ENCODE peak calls at places on chromosomes 1 and 21, in four cellular contexts. X, R, K and T are unnamed samples.

GRCh38 chr1:223776075-223776814 is 63.9 kb downstream of the CAPN2 start:
- DNase-seq in X (no peak), R (no peak), K (peak), T (no peak)

GRCh38 chr1:97898948-97899347 is 21.9 kb downstream of the DPYD start:
- DNase-seq in X (no peak), R (no peak), K (no peak), T (no peak)

GRCh38 chr1:33410091-33410701 is 20.7 kb downstream of the PHC2 start:
- DNase-seq in X (no peak), R (no peak), K (no peak), T (no peak)

GRCh38 chr1:111948209-111949131 is 41.0 kb downstream of the KCND3 start:
- DNase-seq in X (no peak), R (no peak), K (no peak), T (no peak)

GRCh38 chr1:17696417-17697301 is 58.5 kb upstream of the ACTL8 start:
- DNase-seq in X (no peak), R (no peak), K (peak), T (peak)

GRCh38 chr1:172906778-172907592 is 143.8 kb downstream of the TNFSF18 start:
- DNase-seq in X (no peak), R (no peak), K (peak), T (no peak)

GRCh38 chr1:63870152-63870551 is 96.3 kb downstream of the ROR1 start:
- DNase-seq in X (no peak), R (no peak), K (peak), T (no peak)

GRCh38 chr21:41939391-41939790 is 14.4 kb downstream of the C2CD2 start:
- DNase-seq in X (no peak), R (no peak), K (no peak), T (no peak)

GRCh38 chr1:218384576-218384975 is 39.4 kb downstream of the TGFB2 start:
- DNase-seq in X (no peak), R (no peak), K (no peak), T (no peak)

GRCh38 chr1:39995973-39996393 is 41.0 kb downstream of the MFSD2A start:
- DNase-seq in X (peak), R (no peak), K (no peak), T (no peak)

GRCh38 chr1:233245191-233245765 is 50.2 kb downstream of the PCNX2 start:
- DNase-seq in X (no peak), R (no peak), K (no peak), T (no peak)

GRCh38 chr1:11712285-11712684 is 20.8 kb downstream of the DRAXIN start:
- DNase-seq in X (no peak), R (no peak), K (no peak), T (no peak)

GRCh38 chr1:23019851-23020625 is 770 bp downstream of the KDM1A start:
- DNase-seq in X (no peak), R (peak), K (peak), T (no peak)

GRCh38 chr1:29719253-29719652 is 482.9 kb downstream of the PTPRU start:
- DNase-seq in X (no peak), R (no peak), K (no peak), T (no peak)

GRCh38 chr21:44083631-44084291 is 23.4 kb upstream of the PWP2 start:
- DNase-seq in X (no peak), R (no peak), K (no peak), T (no peak)

GRCh38 chr21:18387994-18388393 is 15.6 kb downstream of the TMPRSS15 start:
- DNase-seq in X (no peak), R (no peak), K (no peak), T (no peak)

GRCh38 chr1:96472471-96472870 is 249.1 kb upstream of the PTBP2 start:
- DNase-seq in X (no peak), R (no peak), K (no peak), T (no peak)

GRCh38 chr1:96474985-96475743 is 246.4 kb upstream of the PTBP2 start:
- DNase-seq in X (no peak), R (no peak), K (no peak), T (peak)

GRCh38 chr1:96478228-96478627 is 243.4 kb upstream of the PTBP2 start:
- DNase-seq in X (no peak), R (no peak), K (no peak), T (no peak)

GRCh38 chr1:96475882-96476281 is 245.7 kb upstream of the PTBP2 start:
- DNase-seq in X (no peak), R (no peak), K (no peak), T (no peak)

GRCh38 chr1:96473791-96474452 is 247.7 kb upstream of the PTBP2 start:
- DNase-seq in X (no peak), R (no peak), K (no peak), T (no peak)
- TF ChIP-seq ATF2 in X (no peak), R (no peak), K (no peak), T (no peak)

DNA sequence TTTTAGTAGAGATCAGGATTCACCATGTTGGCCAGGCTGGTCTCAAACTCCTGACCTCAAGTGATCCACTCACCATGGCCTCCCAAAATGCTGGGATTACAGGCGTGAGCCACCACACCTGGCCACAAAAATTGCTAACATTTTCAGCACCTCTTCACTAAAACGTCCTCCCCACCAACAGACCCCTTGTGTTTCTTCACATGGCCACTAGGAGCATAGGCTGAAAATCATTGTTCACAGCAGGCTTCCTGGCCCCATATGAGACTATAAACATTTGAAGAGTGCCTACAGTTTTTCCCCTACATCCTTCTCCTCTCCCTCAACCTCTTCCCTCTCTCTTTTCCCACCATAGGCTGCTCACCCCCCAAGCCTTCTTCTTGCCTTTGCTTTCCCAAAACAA is 28.0 kb upstream of the SFPQ start:
- DNase-seq in X (no peak), R (peak), K (peak), T (no peak)
- TF ChIP-seq GABPA in X (no peak), R (no peak), K (no peak), T (no peak)

DNA sequence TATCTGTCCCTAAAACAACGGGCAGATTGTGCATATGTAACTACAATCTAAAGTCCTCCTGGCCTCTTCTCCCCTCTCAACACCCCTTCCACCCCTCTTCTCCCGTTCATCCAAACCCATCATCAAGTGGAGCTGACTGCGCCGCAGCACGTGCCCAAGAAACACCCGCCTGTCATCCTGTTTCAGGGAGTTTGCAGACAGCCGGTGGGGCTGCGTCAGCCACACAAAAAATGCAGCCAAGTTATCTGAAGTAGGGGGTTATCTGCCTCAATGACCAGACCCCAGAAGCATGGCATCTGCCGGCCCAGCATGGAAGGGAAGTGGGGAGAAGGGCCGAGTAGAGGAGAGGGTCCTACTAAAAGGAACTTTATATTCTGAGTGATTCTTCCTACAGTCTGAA is 49.0 kb downstream of the GPR161 start:
- DNase-seq in X (no peak), R (no peak), K (no peak), T (no peak)
- TF ChIP-seq POLR2AphosphoS5 in X (no peak), R (no peak), K (no peak), T (no peak)

GRCh38 chr1:154190550-154190949 is 1.4 kb downstream of the TPM3 start:
- DNase-seq in X (no peak), R (peak), K (no peak), T (no peak)

GRCh38 chr1:154182342-154183044 is 9.4 kb downstream of the TPM3 start:
- DNase-seq in X (peak), R (peak), K (peak), T (peak)

GRCh38 chr1:154186177-154186576 is 5.7 kb downstream of the TPM3 start:
- DNase-seq in X (no peak), R (peak), K (peak), T (peak)

GRCh38 chr1:154183045-154183968 is 8.6 kb downstream of the TPM3 start:
- DNase-seq in X (peak), R (peak), K (peak), T (peak)

GRCh38 chr1:154186852-154187501 is 4.9 kb downstream of the TPM3 start:
- DNase-seq in X (no peak), R (no peak), K (no peak), T (no peak)
- TF ChIP-seq ATF2 in X (no peak), R (no peak), K (no peak), T (no peak)

GRCh38 chr1:201335174-201335870 is 42.2 kb downstream of the TNNT2 start:
- DNase-seq in X (no peak), R (no peak), K (no peak), T (no peak)

GRCh38 chr1:201335901-201336300 is 41.6 kb downstream of the TNNT2 start:
- DNase-seq in X (no peak), R (no peak), K (no peak), T (no peak)

GRCh38 chr1:201332616-201333335 is 44.7 kb downstream of the TNNT2 start:
- DNase-seq in X (no peak), R (no peak), K (no peak), T (no peak)

GRCh38 chr1:201336711-201337450 is 40.6 kb downstream of the TNNT2 start:
- DNase-seq in X (no peak), R (no peak), K (no peak), T (no peak)

GRCh38 chr1:201334325-201335173 is 42.9 kb downstream of the TNNT2 start:
- DNase-seq in X (no peak), R (no peak), K (no peak), T (no peak)
- TF ChIP-seq GABPA in X (no peak), R (no peak), K (no peak), T (no peak)

DNA sequence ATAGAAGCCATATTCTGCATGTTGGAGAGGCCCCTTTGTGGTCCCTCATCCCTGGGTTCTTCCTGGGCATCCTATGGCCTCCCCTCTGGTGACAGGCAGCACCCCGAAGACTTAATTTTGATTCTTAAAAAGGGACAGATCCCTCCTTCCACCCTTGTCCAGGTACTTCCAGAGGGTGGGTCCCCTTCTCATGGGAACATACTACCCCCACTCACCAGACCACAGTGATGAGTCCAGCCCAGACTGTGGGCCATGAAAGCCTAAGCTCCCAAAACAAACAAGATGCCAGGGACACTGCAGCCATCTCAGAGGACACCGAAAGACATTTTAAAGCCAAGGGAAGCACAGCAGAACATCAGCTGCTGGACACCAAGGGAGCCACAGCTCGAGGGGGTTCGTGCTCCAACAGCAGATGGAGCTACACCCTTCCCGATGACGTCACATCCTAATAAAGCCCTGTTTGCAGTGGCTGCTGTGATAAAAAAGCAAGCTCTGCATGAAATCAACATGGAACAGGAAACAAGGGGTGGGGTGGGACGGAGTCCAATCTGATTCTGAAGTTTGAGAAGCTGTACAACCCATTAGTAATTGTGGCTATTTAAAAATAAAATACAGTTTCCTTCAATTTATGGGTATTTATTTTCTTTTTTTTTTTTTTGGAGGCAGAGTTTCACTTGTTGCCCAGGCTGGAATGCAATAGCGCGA is 32.4 kb downstream of the GNB1 start:
- DNase-seq in X (no peak), R (peak), K (peak), T (no peak)
- TF ChIP-seq POLR2AphosphoS5 in X (no peak), R (no peak), K (no peak), T (no peak)

GRCh38 chr1:9542425-9542824 is 3.2 kb downstream of the SLC25A33 start:
- DNase-seq in X (no peak), R (peak), K (no peak), T (no peak)
- TF ChIP-seq ATF2 in X (no peak), R (no peak), K (no peak), T (no peak)